ENCODE peak calls at places on chromosomes 5 and 9, in nine cellular contexts. O is CD8-positive, alpha-beta T cell; F is uterus; I is neural progenitor cell; X is Karpas-422; S is fibroblast of lung; P is aorta; U is CD4-positive, CD25-positive, alpha-beta regulatory T cell; B is hepatocyte. C is an unnamed sample.
A peak's percentile ranks its signal among the peaks of the same experiment; 100 is the strongest.

GRCh38 chr9:117957267-117957666 is 253.1 kb downstream of the TLR4 start:
- DNase-seq in B (no peak), I (no peak), F (no peak), P (no peak), S (no peak), X (no peak), U (no peak), O (no peak), C (no peak)

GRCh38 chr9:14027114-14027812 is 286.7 kb downstream of the NFIB start:
- DNase-seq in B (peak; percentile 54), F (no peak), U (no peak), X (no peak), I (no peak), O (no peak), S (no peak), P (no peak), C (peak; percentile 81)

GRCh38 chr5:9731159-9731558 is 101.0 kb upstream of the TAS2R1 start:
- DNase-seq in U (no peak), I (no peak), X (no peak), P (peak; percentile 74), O (no peak), F (no peak), B (no peak), S (no peak), C (no peak)

GRCh38 chr5:59923465-59923864 is 29.9 kb upstream of the PDE4D start:
- DNase-seq in P (no peak), X (no peak), U (no peak), F (no peak), S (peak; percentile 42), O (no peak), B (peak; percentile 7), I (peak; percentile 4), C (no peak)

GRCh38 chr5:82244854-82245635 is 33.1 kb downstream of the RPS23 start:
- DNase-seq in B (no peak), F (no peak), U (no peak), P (no peak), X (no peak), I (no peak), S (peak; percentile 11), O (no peak), C (no peak)

GRCh38 chr9:135517407-135517822 is 3.8 kb upstream of the LCN1 start:
- DNase-seq in P (peak; percentile 56), S (no peak), X (no peak), O (no peak), U (no peak), F (no peak), I (no peak), B (no peak), C (no peak)

GRCh38 chr5:121949885-121950284 is 11.9 kb upstream of the SRFBP1 start:
- DNase-seq in B (peak; percentile 73), S (peak; percentile 79), O (no peak), X (peak; percentile 81), P (no peak), I (peak; percentile 55), U (no peak), F (no peak), C (no peak)

GRCh38 chr5:83450840-83451239 is 20.7 kb upstream of the VCAN start:
- DNase-seq in S (no peak), F (no peak), U (no peak), P (no peak), O (no peak), I (no peak), X (no peak), B (peak; percentile 53), C (no peak)

GRCh38 chr5:153445875-153446567 is 44.4 kb upstream of the GRIA1 start:
- DNase-seq in F (peak; percentile 15), O (no peak), S (peak; percentile 21), P (peak; percentile 74), U (no peak), I (no peak), B (peak; percentile 16), X (no peak), C (no peak)

GRCh38 chr5:160467555-160468418 is 46.1 kb downstream of the PTTG1 start:
- DNase-seq in P (peak; percentile 82), X (no peak), O (peak; percentile 57), I (peak; percentile 22), B (peak; percentile 77), S (peak; percentile 72), U (peak; percentile 82), F (peak; percentile 25), C (peak; percentile 31)

GRCh38 chr5:153813871-153814270 is 224.8 kb downstream of the FAM114A2 start:
- DNase-seq in P (no peak), S (no peak), F (no peak), B (no peak), I (no peak), X (no peak), O (no peak), U (no peak), C (no peak)

GRCh38 chr5:435961-436640 is 6.9 kb upstream of the EXOC3 start:
- DNase-seq in F (no peak), U (no peak), B (no peak), O (no peak), I (peak; percentile 52), P (peak; percentile 67), S (peak; percentile 40), X (peak; percentile 69), C (no peak)

GRCh38 chr5:14577964-14578363 is 3.6 kb upstream of the OTULINL start:
- DNase-seq in O (no peak), I (no peak), U (no peak), P (no peak), X (peak; percentile 44), S (no peak), F (no peak), B (no peak), C (no peak)

GRCh38 chr5:14574124-14574523 is 7.5 kb upstream of the OTULINL start:
- DNase-seq in B (no peak), F (no peak), X (no peak), O (no peak), I (no peak), U (no peak), P (no peak), S (no peak), C (no peak)

GRCh38 chr5:14574891-14575496 is 6.6 kb upstream of the OTULINL start:
- DNase-seq in F (no peak), I (no peak), P (no peak), U (no peak), B (no peak), X (no peak), S (no peak), O (no peak), C (peak; percentile 38)

GRCh38 chr5:14579246-14579645 is 2.3 kb upstream of the OTULINL start:
- DNase-seq in F (no peak), O (no peak), X (no peak), I (no peak), P (no peak), B (no peak), S (no peak), U (no peak), C (no peak)

DNA sequence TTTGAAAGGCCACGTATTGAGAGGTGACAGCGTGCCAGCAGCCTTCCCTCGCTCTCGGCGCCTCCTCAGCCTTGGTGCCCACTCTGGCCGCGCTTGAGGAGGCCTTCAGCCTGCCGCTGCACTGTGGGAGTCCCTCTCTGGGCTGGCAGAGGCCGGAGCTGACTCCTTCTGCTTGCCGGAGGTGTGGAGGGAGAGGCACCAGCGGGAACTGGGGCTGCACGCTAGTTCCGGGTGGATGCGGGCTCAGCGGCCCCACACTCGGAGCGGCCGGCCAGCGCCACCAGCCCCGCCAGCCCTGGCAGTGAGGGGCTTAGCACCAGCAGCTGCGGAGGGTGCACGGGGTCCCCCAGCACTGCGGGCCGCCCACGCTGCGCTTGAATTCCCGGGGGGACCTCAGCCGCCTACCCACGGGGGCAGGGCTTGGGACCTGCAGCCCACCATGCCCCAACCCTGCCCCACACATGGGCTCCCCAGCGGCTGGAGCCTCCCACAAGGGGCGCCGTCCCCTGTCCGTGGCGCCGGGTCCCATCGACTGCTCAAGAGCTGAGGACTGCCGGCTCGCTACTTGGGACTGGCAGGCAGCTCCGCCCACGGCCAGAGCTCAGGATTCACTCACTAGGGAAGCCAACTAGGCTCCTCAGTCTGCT is 4.4 kb upstream of the OTULINL start:
- DNase-seq in B (no peak), I (no peak), X (no peak), F (no peak), U (no peak), P (no peak), O (no peak), S (no peak), C (no peak)
- H3K27me3 ChIP-seq in B (no peaks in the 10 kb centered on the region), I (peaks cover 30% of the 10 kb centered on the region), X (no peaks in the 10 kb centered on the region), F (no peaks in the 10 kb centered on the region), U (no peaks in the 10 kb centered on the region), P (no peaks in the 10 kb centered on the region), O (no peaks in the 10 kb centered on the region), S (peaks cover 3% of the 10 kb centered on the region), C (peaks cover 15% of the 10 kb centered on the region)

GRCh38 chr9:97501972-97502221 is 431 bp downstream of the TMOD1 start:
- DNase-seq in X (no peak), F (no peak), B (no peak), U (no peak), I (peak; percentile 60), O (no peak), S (no peak), P (no peak), C (no peak)
- H3K4me3 ChIP-seq in X (peak overlapping the region; percentile 73), F (peak overlapping the region; percentile 99), B (peak overlapping the region; percentile 42), U (no peak overlapping the region), I (peak overlapping the region; percentile 81), O (peak overlapping the region; percentile 22), S (peak overlapping the region; percentile 67), P (peak overlapping the region; percentile 100), C (peak overlapping the region; percentile 90)

DNA sequence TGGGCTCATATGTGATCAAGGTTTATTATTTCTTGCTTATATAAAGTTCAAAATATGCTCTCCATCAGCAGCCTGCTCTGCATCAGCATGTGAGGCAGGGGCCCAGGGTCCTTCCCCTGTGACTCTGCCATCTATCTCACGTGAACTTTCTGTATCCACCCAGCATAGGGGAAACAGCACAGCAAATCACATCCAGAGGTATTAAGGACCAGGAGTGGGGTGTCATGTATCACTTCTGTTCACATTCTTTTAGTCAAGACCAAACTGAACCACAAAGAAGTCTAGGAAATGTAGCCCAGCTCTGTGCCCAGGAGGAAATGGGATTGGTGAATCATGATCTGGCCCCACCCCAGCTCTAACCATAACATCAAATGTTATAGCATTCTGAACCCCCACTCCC is 473.5 kb downstream of the ARHGEF28 start:
- DNase-seq in O (no peak), X (no peak), F (no peak), P (no peak), I (no peak), U (no peak), S (no peak), B (no peak), C (no peak)
- H3K9me3 ChIP-seq in O (no peaks in the 10 kb centered on the region), X (no peaks in the 10 kb centered on the region), F (no peaks in the 10 kb centered on the region), P (no peaks in the 10 kb centered on the region), I (peaks cover 5% of the 10 kb centered on the region), U (peaks cover 4% of the 10 kb centered on the region), S (no peaks in the 10 kb centered on the region), B (no peaks in the 10 kb centered on the region), C (no peaks in the 10 kb centered on the region)

GRCh38 chr9:68887232-68887631 is 126.7 kb downstream of the PRKACG start:
- DNase-seq in O (no peak), I (no peak), F (no peak), P (no peak), S (no peak), X (no peak), U (no peak), B (no peak), C (no peak)

GRCh38 chr9:68878450-68878849 is 135.5 kb downstream of the PRKACG start:
- DNase-seq in B (no peak), U (no peak), P (no peak), O (no peak), X (no peak), S (no peak), I (no peak), F (no peak), C (no peak)

DNA sequence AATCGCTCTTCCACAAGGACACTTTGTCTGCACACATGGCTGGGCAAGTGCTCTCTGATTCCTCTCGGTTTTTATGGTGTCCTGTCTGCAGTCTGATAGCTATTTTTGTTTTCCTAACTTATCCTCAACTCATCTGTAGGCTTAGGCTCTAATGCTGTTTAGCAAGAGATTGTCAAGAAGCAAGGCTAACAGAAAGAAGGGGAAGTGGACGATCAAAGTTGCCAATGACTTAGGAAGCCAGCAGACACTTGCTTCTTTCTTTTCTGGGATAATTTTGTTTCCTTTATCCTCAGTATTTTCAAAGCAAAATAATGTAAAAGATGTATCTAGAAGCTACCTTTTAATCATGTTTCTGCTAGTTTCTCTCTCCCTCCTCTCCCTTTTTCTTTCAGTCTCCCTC is 130.7 kb downstream of the PRKACG start:
- DNase-seq in O (no peak), F (no peak), U (no peak), P (no peak), S (no peak), X (no peak), B (no peak), I (no peak), C (no peak)
- H3K27me3 ChIP-seq in O (no peaks in the 10 kb centered on the region), F (no peaks in the 10 kb centered on the region), U (no peaks in the 10 kb centered on the region), P (no peaks in the 10 kb centered on the region), S (no peaks in the 10 kb centered on the region), X (no peaks in the 10 kb centered on the region), B (no peaks in the 10 kb centered on the region), I (no peaks in the 10 kb centered on the region), C (no peaks in the 10 kb centered on the region)